ENCODE peak calls at places on chromosomes 12 and 14, in four cellular contexts. I is DMS153, V is germinal center, R is LHCN-M2. S is an unnamed sample.

GRCh38 chr12:28313631-28314030 is 123.4 kb downstream of the CCDC91 start:
- DNase-seq in I (no peak), V (no peak), R (peak; percentile 94), S (no peak)

GRCh38 chr12:104649217-104649834 is 192.6 kb downstream of the CHST11 start:
- DNase-seq in R (no peak), I (no peak), V (no peak), S (no peak)

GRCh38 chr12:63133981-63134380 is 17.0 kb downstream of the AVPR1A start:
- DNase-seq in R (no peak), V (no peak), I (no peak), S (no peak)

GRCh38 chr14:50527970-50528369 is 4.4 kb downstream of the MAP4K5 start:
- DNase-seq in V (no peak), R (peak; percentile 50), I (no peak), S (no peak)

GRCh38 chr12:52436000-52436827 is 2.0 kb upstream of the KRT75 start:
- DNase-seq in I (no peak), V (no peak), R (no peak), S (no peak)

GRCh38 chr12:93247313-93248057 is 130.2 kb upstream of the NUDT4 start:
- DNase-seq in I (no peak), V (no peak), R (no peak), S (no peak)

GRCh38 chr12:27899151-27899661 is 73.3 kb downstream of the PTHLH start:
- DNase-seq in I (no peak), R (peak; percentile 94), V (no peak), S (no peak)

GRCh38 chr12:132380646-132381045 is 51.3 kb upstream of the GALNT9 start:
- DNase-seq in R (peak; percentile 75), I (no peak), V (no peak), S (no peak)

GRCh38 chr14:80202888-80203562 is 8.3 kb downstream of the DIO2 start:
- DNase-seq in R (peak; percentile 18), V (peak; percentile 13), I (no peak), S (no peak)

GRCh38 chr12:107895966-107896365 is 121.5 kb downstream of the ASCL4 start:
- DNase-seq in R (no peak), V (no peak), I (no peak), S (no peak)

GRCh38 chr12:18706798-18707197 is 31.0 kb downstream of the PLCZ1 start:
- DNase-seq in V (no peak), R (peak; percentile 4), I (no peak), S (no peak)

GRCh38 chr14:77866932-77867331 is 67.0 kb downstream of the ADCK1 start:
- DNase-seq in V (no peak), I (no peak), R (no peak), S (no peak)

GRCh38 chr12:104006929-104007328 is 41.3 kb downstream of the TDG start:
- DNase-seq in R (peak; percentile 70), I (no peak), V (no peak), S (no peak)

GRCh38 chr14:100450736-100451135 is 127.6 kb downstream of the SLC25A47 start:
- DNase-seq in I (no peak), R (no peak), V (no peak), S (no peak)

GRCh38 chr12:69901141-69901900 is 76.3 kb downstream of the MYRFL start:
- DNase-seq in R (no peak), I (no peak), V (no peak), S (no peak)

GRCh38 chr14:24903337-24903736 is 146.6 kb downstream of the STXBP6 start:
- DNase-seq in R (peak; percentile 77), I (no peak), V (no peak), S (no peak)

GRCh38 chr14:95256011-95256775 is 63.5 kb downstream of the CLMN start:
- DNase-seq in I (peak; percentile 77), V (no peak), R (no peak), S (no peak)

GRCh38 chr14:22122227-22123187 is 448.9 kb upstream of the OR4E1 start:
- DNase-seq in R (no peak), I (no peak), V (peak; percentile 5), S (no peak)

GRCh38 chr14:55789442-55789841 is 209.4 kb downstream of the KTN1 start:
- DNase-seq in I (no peak), V (no peak), R (no peak), S (no peak)

GRCh38 chr12:119829439-119829838 is 47.7 kb downstream of the CIT start:
- DNase-seq in I (no peak), R (no peak), V (no peak), S (peak; percentile 12)

GRCh38 chr14:65366802-65367570 is 45.5 kb upstream of the FUT8 start:
- DNase-seq in I (no peak), R (no peak), V (peak; percentile 12), S (no peak)

GRCh38 chr12:124734224-124734788 is 129.4 kb downstream of the SCARB1 start:
- DNase-seq in R (peak; percentile 17), I (no peak), V (no peak), S (no peak)

GRCh38 chr12:2016862-2017723 is 12.8 kb upstream of the DCP1B start:
- DNase-seq in R (no peak), V (no peak), I (no peak), S (no peak)

GRCh38 chr12:87363497-87364084 is 665.6 kb downstream of the C12orf50 start:
- DNase-seq in R (no peak), V (no peak), I (no peak), S (no peak)

GRCh38 chr12:42510823-42511222 is 78.7 kb downstream of the PRICKLE1 start:
- DNase-seq in R (no peak), V (no peak), I (no peak), S (no peak)

GRCh38 chr12:49583361-49584094 is 15.6 kb upstream of the MCRS1 start:
- DNase-seq in I (no peak), R (peak; percentile 86), V (no peak), S (no peak)

GRCh38 chr12:2691340-2692111 is 103.2 kb upstream of the FKBP4 start:
- DNase-seq in V (peak; percentile 57), I (peak; percentile 5), R (no peak), S (peak; percentile 72)

GRCh38 chr12:105060715-105061378 is 23.4 kb downstream of the ALDH1L2 start:
- DNase-seq in R (no peak), I (no peak), V (no peak), S (no peak)

S was measured in GM06990.